ENCODE peak calls at places on chromosomes 4 and X, in five cellular contexts. R, U, N, M and W are unnamed samples.

GRCh38 chrX:130878350-130879341 is 24.4 kb downstream of the ENOX2 start:
- DNase-seq in R (peak; percentile 56), U (peak; percentile 26), N (no peak), M (peak; percentile 85), W (peak; percentile 75)

GRCh38 chr4:53886090-53886489 is 178.3 kb downstream of the CHIC2 start:
- DNase-seq in R (no peak), U (no peak), N (no peak), M (peak; percentile 67), W (no peak)

GRCh38 chrX:48802813-48803261 is 970 bp downstream of the HDAC6 start:
- DNase-seq in R (no peak), U (no peak), N (no peak), M (no peak), W (no peak)

GRCh38 chrX:151701531-151701930 is 6.3 kb downstream of the PRRG3 start:
- DNase-seq in R (no peak), U (no peak), N (no peak), M (no peak), W (no peak)

GRCh38 chr4:106287353-106287969 is 28.5 kb downstream of the TBCK start:
- DNase-seq in R (peak; percentile 93), U (no peak), N (no peak), M (peak; percentile 82), W (peak; percentile 31)

GRCh38 chr4:73707269-73707875 is 33.0 kb upstream of the CXCL8 start:
- DNase-seq in R (no peak), U (no peak), N (no peak), M (no peak), W (no peak)

GRCh38 chr4:2087170-2087569 is 28.0 kb downstream of the NAT8L start:
- DNase-seq in R (no peak), U (no peak), N (no peak), M (no peak), W (no peak)

GRCh38 chr4:54961357-54961975 is 163.9 kb downstream of the KDR start:
- DNase-seq in R (peak; percentile 48), U (no peak), N (no peak), M (peak; percentile 14), W (peak; percentile 7)

GRCh38 chrX:11499076-11500044 is 166.4 kb downstream of the ARHGAP6 start:
- DNase-seq in R (peak; percentile 29), U (no peak), N (no peak), M (no peak), W (peak; percentile 4)

GRCh38 chr4:7434766-7435150 is at the start of gene PSAPL1:
- DNase-seq in R (peak; percentile 11), U (peak; percentile 49), N (peak; percentile 39), M (peak; percentile 60), W (no peak)

GRCh38 chrX:114365045-114365834 is 218.6 kb upstream of the HTR2C start:
- DNase-seq in R (no peak), U (no peak), N (no peak), M (no peak), W (no peak)

GRCh38 chr4:143555676-143556075 is 42.2 kb downstream of the SMARCA5 start:
- DNase-seq in R (no peak), U (no peak), N (no peak), M (peak; percentile 8), W (no peak)

GRCh38 chrX:23773601-23774175 is 9.3 kb upstream of the SAT1 start:
- DNase-seq in R (no peak), U (no peak), N (no peak), M (no peak), W (no peak)

DNA sequence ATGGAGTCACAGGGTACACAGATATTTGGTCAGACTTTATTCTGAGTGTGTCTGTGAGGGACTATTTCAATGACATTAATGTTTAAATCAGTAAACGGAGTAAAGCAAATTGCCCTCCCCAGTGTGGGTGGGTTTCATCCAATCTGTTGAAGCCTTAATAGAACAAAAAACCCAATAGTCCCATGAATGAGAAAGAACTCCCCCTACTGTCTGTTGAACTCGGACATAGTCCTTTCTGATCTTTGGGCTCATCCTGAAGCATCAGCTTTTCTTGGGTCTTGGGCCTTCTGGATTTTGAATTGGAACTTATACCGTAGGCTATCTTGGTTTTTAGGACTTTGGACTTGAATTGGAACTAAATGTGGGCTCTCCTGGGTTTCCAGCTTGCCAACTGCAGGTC is 193.6 kb downstream of the COX7B2 start:
- DNase-seq in R (no peak), U (no peak), N (no peak), M (no peak), W (no peak)
- TF ChIP-seq CTCF in R (no peak), U (no peak), N (no peak), M (no peak), W (no peak)

DNA sequence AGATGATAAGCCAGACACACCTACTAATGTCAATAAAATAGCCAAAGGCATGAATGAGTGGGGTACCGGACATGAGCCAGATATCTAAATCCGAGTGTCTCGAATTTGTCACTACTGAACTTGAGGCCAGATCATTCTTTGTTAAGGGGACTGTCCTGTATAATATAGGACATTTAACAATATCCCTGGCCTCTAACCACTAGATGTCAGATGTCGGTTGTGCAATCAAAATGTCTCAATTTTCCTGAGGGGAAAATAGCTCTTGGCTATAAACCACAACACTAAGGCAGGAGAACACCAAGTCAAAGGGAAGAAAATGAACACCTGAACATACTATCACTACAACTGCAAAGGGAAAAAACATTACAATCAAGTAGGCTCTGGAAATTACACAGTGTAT is 154.5 kb downstream of the GPM6A start:
- DNase-seq in R (no peak), U (no peak), N (no peak), M (no peak), W (no peak)
- TF ChIP-seq CTCF in R (no peak), U (no peak), N (no peak), M (no peak), W (no peak)

GRCh38 chr4:71188197-71188625 is 150.6 kb upstream of the SLC4A4 start:
- DNase-seq in R (no peak), U (no peak), N (no peak), M (no peak), W (no peak)
- TF ChIP-seq CTCF in R (peak; percentile 38), U (no peak), N (no peak), M (no peak), W (no peak)

DNA sequence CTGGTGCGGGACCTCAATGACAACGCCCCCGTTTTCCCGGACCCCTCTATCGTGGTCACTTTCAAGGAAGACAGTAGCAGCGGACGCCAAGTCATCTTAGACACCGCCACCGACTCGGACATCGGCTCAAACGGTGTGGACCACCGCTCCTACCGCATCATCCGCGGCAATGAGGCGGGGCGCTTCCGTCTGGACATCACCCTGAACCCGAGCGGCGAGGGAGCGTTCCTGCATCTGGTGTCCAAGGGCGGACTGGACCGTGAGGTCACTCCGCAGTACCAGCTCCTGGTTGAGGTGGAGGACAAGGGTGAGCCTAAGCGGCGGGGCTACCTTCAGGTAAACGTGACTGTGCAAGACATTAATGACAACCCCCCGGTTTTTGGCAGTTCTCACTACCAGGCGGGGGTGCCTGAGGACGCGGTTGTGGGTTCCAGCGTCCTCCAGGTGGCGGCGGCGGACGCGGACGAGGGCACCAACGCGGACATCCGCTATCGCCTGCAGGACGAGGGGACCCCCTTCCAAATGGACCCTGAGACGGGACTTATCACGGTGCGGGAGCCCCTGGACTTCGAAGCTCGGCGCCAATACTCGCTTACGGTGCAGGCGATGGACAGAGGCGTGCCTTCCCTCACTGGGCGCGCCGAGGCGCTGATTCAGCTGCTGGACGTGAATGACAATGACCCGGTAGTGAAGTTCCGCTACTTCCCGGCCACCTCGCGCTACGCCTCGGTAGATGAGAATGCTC is 2.2 kb downstream of the FAT4 start:
- DNase-seq in R (peak; percentile 23), U (peak; percentile 77), N (peak; percentile 76), M (peak; percentile 22), W (no peak)
- TF ChIP-seq CTCF in R (peak; percentile 43), U (peak; percentile 16), N (no peak), M (no peak), W (peak; percentile 37)